ENCODE peak calls at places on chromosomes 6 and 20, in six cellular contexts. One of them, this sample, is unnamed.

GRCh38 chr6:112372213-112372806 is 25.2 kb downstream of the RFPL4B start:
- DNase-seq in epithelial cell of esophagus: peak; percentile 39
- DNase-seq in brain microvascular endothelial cell: no peak
- DNase-seq in transverse colon: no peak
- DNase-seq in nephron progenitor cell: no peak
- DNase-seq in choroid plexus epithelial cell: peak; percentile 60
- DNase-seq in this sample: no peak

GRCh38 chr6:139981066-139981624 is 606.7 kb upstream of the CITED2 start:
- DNase-seq in choroid plexus epithelial cell: peak; percentile 57
- DNase-seq in nephron progenitor cell: no peak
- DNase-seq in transverse colon: no peak
- DNase-seq in epithelial cell of esophagus: no peak
- DNase-seq in brain microvascular endothelial cell: no peak
- DNase-seq in this sample: no peak

GRCh38 chr6:67131827-67132226 is 1424.8 kb upstream of the EYS start:
- DNase-seq in transverse colon: no peak
- DNase-seq in choroid plexus epithelial cell: peak; percentile 15
- DNase-seq in epithelial cell of esophagus: peak; percentile 2
- DNase-seq in brain microvascular endothelial cell: no peak
- DNase-seq in nephron progenitor cell: no peak
- DNase-seq in this sample: no peak

GRCh38 chr20:62662422-62662821 is 20.1 kb downstream of the SLCO4A1 start:
- DNase-seq in choroid plexus epithelial cell: peak; percentile 33
- DNase-seq in nephron progenitor cell: no peak
- DNase-seq in transverse colon: no peak
- DNase-seq in brain microvascular endothelial cell: no peak
- DNase-seq in epithelial cell of esophagus: peak; percentile 88
- DNase-seq in this sample: no peak

GRCh38 chr6:6681443-6681842 is 92.9 kb downstream of the LY86 start:
- DNase-seq in epithelial cell of esophagus: no peak
- DNase-seq in choroid plexus epithelial cell: no peak
- DNase-seq in brain microvascular endothelial cell: no peak
- DNase-seq in transverse colon: no peak
- DNase-seq in nephron progenitor cell: no peak
- DNase-seq in this sample: no peak

GRCh38 chr6:24859608-24860007 is 60.9 kb upstream of the ARMH2 start:
- DNase-seq in brain microvascular endothelial cell: no peak
- DNase-seq in epithelial cell of esophagus: peak; percentile 63
- DNase-seq in choroid plexus epithelial cell: no peak
- DNase-seq in nephron progenitor cell: no peak
- DNase-seq in transverse colon: no peak
- DNase-seq in this sample: no peak

GRCh38 chr6:167056370-167056769 is 57.2 kb downstream of the CEP43 start:
- DNase-seq in transverse colon: no peak
- DNase-seq in brain microvascular endothelial cell: peak; percentile 45
- DNase-seq in epithelial cell of esophagus: no peak
- DNase-seq in choroid plexus epithelial cell: peak; percentile 92
- DNase-seq in nephron progenitor cell: no peak
- DNase-seq in this sample: no peak

GRCh38 chr20:57851786-57852185 is 142.0 kb upstream of the PMEPA1 start:
- DNase-seq in choroid plexus epithelial cell: peak; percentile 9
- DNase-seq in epithelial cell of esophagus: no peak
- DNase-seq in brain microvascular endothelial cell: no peak
- DNase-seq in nephron progenitor cell: no peak
- DNase-seq in transverse colon: no peak
- DNase-seq in this sample: no peak

GRCh38 chr20:9611921-9612320 is 97.5 kb downstream of the LAMP5 start:
- DNase-seq in nephron progenitor cell: no peak
- DNase-seq in brain microvascular endothelial cell: no peak
- DNase-seq in choroid plexus epithelial cell: no peak
- DNase-seq in transverse colon: no peak
- DNase-seq in epithelial cell of esophagus: no peak
- DNase-seq in this sample: no peak

GRCh38 chr6:36576573-36576972 is 17.6 kb upstream of the SRSF3 start:
- DNase-seq in epithelial cell of esophagus: no peak
- DNase-seq in choroid plexus epithelial cell: no peak
- DNase-seq in brain microvascular endothelial cell: no peak
- DNase-seq in nephron progenitor cell: no peak
- DNase-seq in transverse colon: no peak
- DNase-seq in this sample: no peak

GRCh38 chr6:36577298-36577697 is 16.9 kb upstream of the SRSF3 start:
- DNase-seq in choroid plexus epithelial cell: peak; percentile 64
- DNase-seq in brain microvascular endothelial cell: peak; percentile 78
- DNase-seq in epithelial cell of esophagus: peak; percentile 84
- DNase-seq in nephron progenitor cell: no peak
- DNase-seq in transverse colon: no peak
- DNase-seq in this sample: no peak

GRCh38 chr6:36578030-36578825 is 15.9 kb upstream of the SRSF3 start:
- DNase-seq in nephron progenitor cell: no peak
- DNase-seq in transverse colon: no peak
- DNase-seq in brain microvascular endothelial cell: no peak
- DNase-seq in epithelial cell of esophagus: no peak
- DNase-seq in choroid plexus epithelial cell: no peak
- DNase-seq in this sample: no peak

GRCh38 chr6:36571122-36572043 is 22.8 kb upstream of the SRSF3 start:
- DNase-seq in choroid plexus epithelial cell: no peak
- DNase-seq in nephron progenitor cell: no peak
- DNase-seq in epithelial cell of esophagus: no peak
- DNase-seq in transverse colon: no peak
- DNase-seq in brain microvascular endothelial cell: no peak
- DNase-seq in this sample: no peak

DNA sequence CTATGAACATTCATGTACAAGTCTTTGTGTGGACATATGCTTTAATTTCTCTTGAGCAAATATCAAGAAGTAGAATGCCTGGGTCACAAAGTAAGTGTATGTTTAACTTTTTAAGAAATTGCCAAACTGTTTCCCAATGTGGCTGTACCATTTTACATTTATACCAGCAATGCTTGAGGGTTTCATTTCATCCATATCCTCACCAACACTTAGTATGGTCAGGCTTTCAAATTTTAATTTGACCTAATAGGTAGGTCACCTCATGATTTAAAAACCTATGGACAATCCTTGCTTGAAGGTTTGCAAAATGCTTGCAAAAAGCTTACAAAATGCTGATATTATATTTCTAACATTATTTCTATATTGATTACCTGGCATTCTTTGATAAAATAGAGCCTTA is 19.5 kb upstream of the SRSF3 start:
- DNase-seq in choroid plexus epithelial cell: no peak
- DNase-seq in epithelial cell of esophagus: no peak
- DNase-seq in transverse colon: no peak
- DNase-seq in brain microvascular endothelial cell: no peak
- DNase-seq in nephron progenitor cell: no peak
- DNase-seq in this sample: no peak
- TF ChIP-seq CTCF in choroid plexus epithelial cell: no peak
- TF ChIP-seq CTCF in epithelial cell of esophagus: no peak
- TF ChIP-seq CTCF in transverse colon: no peak
- TF ChIP-seq CTCF in brain microvascular endothelial cell: no peak
- TF ChIP-seq CTCF in nephron progenitor cell: no peak
- TF ChIP-seq CTCF in this sample: no peak

DNA sequence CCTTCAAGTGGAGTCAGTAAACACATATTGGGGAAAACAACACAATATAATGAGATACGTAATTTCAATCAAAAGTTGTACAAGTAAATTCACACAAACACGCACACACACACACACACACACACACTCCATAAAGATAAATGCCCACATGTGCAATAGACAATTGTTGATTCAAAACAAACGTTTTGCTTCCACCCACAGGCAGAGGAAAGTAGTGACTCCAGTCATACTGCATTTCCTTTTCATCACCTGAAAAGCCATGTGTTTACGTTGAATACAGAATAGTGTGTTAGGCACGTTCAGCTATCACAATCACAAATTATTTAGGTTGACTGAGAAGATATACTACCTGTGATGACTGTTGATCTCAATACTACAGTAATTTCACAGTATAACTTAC is 443.8 kb upstream of the MANEA start:
- DNase-seq in transverse colon: no peak
- DNase-seq in choroid plexus epithelial cell: peak; percentile 54
- DNase-seq in epithelial cell of esophagus: peak; percentile 68
- DNase-seq in nephron progenitor cell: no peak
- DNase-seq in brain microvascular endothelial cell: no peak
- DNase-seq in this sample: no peak
- TF ChIP-seq CTCF in transverse colon: no peak
- TF ChIP-seq CTCF in choroid plexus epithelial cell: peak; percentile 49
- TF ChIP-seq CTCF in epithelial cell of esophagus: peak; percentile 71
- TF ChIP-seq CTCF in nephron progenitor cell: no peak
- TF ChIP-seq CTCF in brain microvascular endothelial cell: peak; percentile 15
- TF ChIP-seq CTCF in this sample: no peak

GRCh38 chr6:3228791-3229565 is 1.5 kb upstream of the TUBB2B start:
- DNase-seq in epithelial cell of esophagus: no peak
- DNase-seq in brain microvascular endothelial cell: no peak
- DNase-seq in choroid plexus epithelial cell: peak; percentile 39
- DNase-seq in transverse colon: no peak
- DNase-seq in nephron progenitor cell: peak; percentile 72
- DNase-seq in this sample: peak; percentile 36

GRCh38 chr6:3230275-3231212 is 3.1 kb upstream of the TUBB2B start:
- DNase-seq in epithelial cell of esophagus: no peak
- DNase-seq in choroid plexus epithelial cell: peak; percentile 46
- DNase-seq in brain microvascular endothelial cell: peak; percentile 43
- DNase-seq in nephron progenitor cell: peak; percentile 59
- DNase-seq in transverse colon: no peak
- DNase-seq in this sample: no peak

GRCh38 chr6:3228046-3228671 is 706 bp upstream of the TUBB2B start:
- DNase-seq in transverse colon: no peak
- DNase-seq in brain microvascular endothelial cell: no peak
- DNase-seq in choroid plexus epithelial cell: no peak
- DNase-seq in nephron progenitor cell: peak; percentile 80
- DNase-seq in epithelial cell of esophagus: no peak
- DNase-seq in this sample: no peak

GRCh38 chr6:3231213-3232016 is 4.0 kb upstream of the TUBB2B start:
- DNase-seq in choroid plexus epithelial cell: peak; percentile 76
- DNase-seq in transverse colon: peak; percentile 84
- DNase-seq in nephron progenitor cell: peak; percentile 85
- DNase-seq in brain microvascular endothelial cell: peak; percentile 67
- DNase-seq in epithelial cell of esophagus: peak; percentile 52
- DNase-seq in this sample: no peak

DNA sequence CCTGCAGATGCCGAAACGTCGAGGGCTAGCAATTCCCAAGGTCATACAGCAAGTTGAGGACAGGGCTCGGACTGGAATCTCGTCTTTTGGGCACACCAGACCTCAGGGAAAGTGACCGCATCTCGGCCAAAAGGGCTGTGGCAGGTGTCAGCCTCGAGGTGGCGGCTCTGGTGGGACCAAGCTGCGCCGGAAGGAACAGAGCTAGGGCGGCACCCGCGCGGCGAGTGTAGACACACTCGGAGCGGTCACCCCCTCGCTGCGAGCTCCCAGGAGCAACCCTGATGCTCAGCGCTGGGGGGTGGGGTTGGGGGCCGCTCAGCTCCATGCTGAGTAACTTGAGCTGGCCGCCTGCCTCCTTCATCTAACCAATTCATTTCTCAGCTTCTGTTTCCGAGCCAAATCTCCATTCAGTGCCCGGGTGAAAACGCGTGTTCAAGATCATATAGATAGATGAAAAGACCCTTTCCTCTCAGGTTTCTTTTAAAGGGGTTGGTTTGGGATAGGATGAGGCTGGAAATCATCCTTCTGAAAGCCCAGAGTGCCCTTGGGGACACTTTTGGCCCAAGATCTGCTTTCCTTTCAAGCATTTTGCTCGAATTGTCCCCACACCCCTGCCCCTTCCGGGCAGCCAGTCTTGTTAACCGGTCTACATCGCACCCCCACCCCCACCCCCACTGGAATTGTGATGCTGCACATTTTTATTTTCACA is 2.3 kb upstream of the TUBB2B start:
- DNase-seq in epithelial cell of esophagus: no peak
- DNase-seq in brain microvascular endothelial cell: no peak
- DNase-seq in choroid plexus epithelial cell: no peak
- DNase-seq in transverse colon: no peak
- DNase-seq in nephron progenitor cell: peak; percentile 67
- DNase-seq in this sample: no peak
- TF ChIP-seq CTCF in epithelial cell of esophagus: no peak
- TF ChIP-seq CTCF in brain microvascular endothelial cell: peak; percentile 3
- TF ChIP-seq CTCF in choroid plexus epithelial cell: no peak
- TF ChIP-seq CTCF in transverse colon: no peak
- TF ChIP-seq CTCF in nephron progenitor cell: no peak
- TF ChIP-seq CTCF in this sample: no peak

DNA sequence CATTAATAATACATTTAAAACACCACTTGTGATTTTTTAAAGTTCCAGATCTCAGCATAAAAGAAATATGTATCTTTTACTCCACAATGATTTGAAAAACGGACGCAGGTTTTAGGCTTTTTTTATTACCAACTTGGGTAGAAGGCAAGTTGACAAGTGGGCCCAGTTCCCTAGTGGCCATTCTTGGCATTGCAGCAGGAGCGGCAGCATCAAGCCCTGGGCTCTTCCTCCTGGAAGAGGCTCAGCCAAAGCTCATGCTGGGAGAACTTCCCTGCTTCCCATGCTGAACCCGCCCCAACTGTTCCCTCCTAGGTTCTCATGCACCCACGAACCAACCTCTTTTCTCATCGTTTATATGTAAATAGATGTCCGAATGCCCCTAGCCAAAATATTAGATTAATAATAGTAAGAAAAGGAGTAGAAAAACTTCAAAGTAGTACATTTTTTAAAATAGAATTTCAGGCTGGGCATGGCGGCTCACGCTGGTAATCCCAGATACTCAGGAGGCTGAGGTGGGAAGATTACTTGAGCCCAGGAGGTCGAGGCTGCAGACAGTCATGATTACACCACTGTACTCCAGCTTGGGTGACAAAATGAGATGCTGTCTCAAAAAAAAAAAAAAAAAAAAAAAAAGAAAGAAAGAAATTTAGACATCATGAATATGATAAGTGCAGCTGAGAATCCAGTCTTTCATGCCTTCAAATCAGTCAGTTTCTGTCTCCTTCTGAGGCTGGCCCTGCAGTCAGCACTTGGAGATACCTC is 18.2 kb upstream of the MYB start:
- DNase-seq in choroid plexus epithelial cell: peak; percentile 47
- DNase-seq in nephron progenitor cell: peak; percentile 68
- DNase-seq in brain microvascular endothelial cell: no peak
- DNase-seq in epithelial cell of esophagus: peak; percentile 56
- DNase-seq in transverse colon: peak; percentile 49
- DNase-seq in this sample: no peak
- TF ChIP-seq CTCF in choroid plexus epithelial cell: peak; percentile 84
- TF ChIP-seq CTCF in nephron progenitor cell: peak; percentile 74
- TF ChIP-seq CTCF in brain microvascular endothelial cell: peak; percentile 89
- TF ChIP-seq CTCF in epithelial cell of esophagus: peak; percentile 75
- TF ChIP-seq CTCF in transverse colon: peak; percentile 58
- TF ChIP-seq CTCF in this sample: peak; percentile 67

DNA sequence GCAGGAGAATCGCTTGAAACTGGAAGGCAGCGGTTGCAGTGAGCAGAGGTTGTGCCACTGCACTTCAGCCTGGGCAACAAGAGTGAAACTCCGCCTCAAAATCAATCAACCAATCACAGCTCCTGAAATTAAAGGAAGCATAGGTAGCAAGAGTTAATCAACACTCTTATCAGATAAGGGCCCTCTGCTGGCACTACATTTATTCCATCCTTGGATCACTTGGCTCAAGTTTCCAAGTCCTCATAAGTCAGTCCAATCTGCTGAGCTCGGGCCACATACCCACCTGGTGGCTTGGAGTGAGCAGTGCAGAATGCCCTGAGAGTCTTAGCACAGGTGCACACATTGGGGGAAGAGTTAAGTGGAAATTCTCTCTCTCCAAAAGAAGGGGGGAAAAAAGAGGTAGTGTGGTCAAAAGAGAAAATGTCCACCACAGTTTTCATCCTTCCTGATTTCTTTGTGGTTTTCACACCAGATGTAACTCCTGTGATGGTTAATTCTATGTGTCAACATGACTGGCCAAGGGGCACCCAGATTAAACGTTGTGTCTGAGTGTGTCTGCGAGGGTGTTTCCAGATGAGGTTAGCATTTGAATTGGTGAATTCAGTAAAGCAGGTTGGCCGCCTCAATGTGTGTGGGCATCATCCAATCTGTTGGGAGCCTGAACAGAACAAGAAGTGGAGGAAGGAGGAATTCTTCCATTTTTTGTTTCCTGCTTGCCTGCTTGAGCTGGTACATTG is 14.2 kb upstream of the FAM8A1 start:
- DNase-seq in transverse colon: no peak
- DNase-seq in choroid plexus epithelial cell: peak; percentile 12
- DNase-seq in brain microvascular endothelial cell: no peak
- DNase-seq in epithelial cell of esophagus: peak; percentile 53
- DNase-seq in nephron progenitor cell: no peak
- DNase-seq in this sample: no peak
- TF ChIP-seq CTCF in transverse colon: peak; percentile 36
- TF ChIP-seq CTCF in choroid plexus epithelial cell: peak; percentile 41
- TF ChIP-seq CTCF in brain microvascular endothelial cell: peak; percentile 52
- TF ChIP-seq CTCF in epithelial cell of esophagus: peak; percentile 41
- TF ChIP-seq CTCF in nephron progenitor cell: no peak
- TF ChIP-seq CTCF in this sample: no peak

This sample was measured in natural killer cell.